ENCODE peak calls at places on chromosomes 16 and 17, in five cellular contexts. S, Q, A, K and C are unnamed samples.

GRCh38 chr17:40283662-40284061 is 4.0 kb upstream of the CDC6 start:
- DNase-seq in Q (no peak), A (peak), K (no peak), S (no peak), C (no peak)

GRCh38 chr16:10180042-10180770 is 2.0 kb downstream of the GRIN2A start:
- DNase-seq in S (no peak), K (no peak), A (no peak), Q (no peak), C (no peak)

GRCh38 chr17:21034350-21035235 is 8.2 kb downstream of the USP22 start:
- DNase-seq in K (no peak), S (no peak), A (peak), Q (no peak), C (peak)

GRCh38 chr16:4976611-4977145 is 18.5 kb downstream of the SEC14L5 start:
- DNase-seq in Q (no peak), S (peak), K (no peak), A (no peak), C (no peak)

GRCh38 chr16:79980650-79981521 is 380.3 kb upstream of the MAF start:
- DNase-seq in Q (no peak), A (no peak), S (no peak), K (no peak), C (no peak)

GRCh38 chr17:17300624-17301568 is 2.3 kb upstream of the NT5M start:
- DNase-seq in Q (no peak), K (peak), S (peak), A (peak), C (no peak)

GRCh38 chr16:80594756-80595155 is 54.0 kb downstream of the DYNLRB2 start:
- DNase-seq in Q (no peak), A (peak), K (no peak), S (no peak), C (no peak)

GRCh38 chr17:48542956-48543853 is 1.7 kb downstream of the HOXB2 start:
- DNase-seq in A (peak), S (peak), Q (no peak), K (peak), C (no peak)

GRCh38 chr17:76736349-76737081 is 616 bp downstream of the SRSF2 start:
- DNase-seq in A (peak), S (peak), Q (peak), K (peak), C (no peak)

GRCh38 chr16:27083861-27084261 is 17.1 kb downstream of the C16orf82 start:
- DNase-seq in S (no peak), A (no peak), Q (no peak), K (peak), C (no peak)

GRCh38 chr17:70968302-70968701 is 799.0 kb downstream of the KCNJ2 start:
- DNase-seq in S (no peak), Q (no peak), K (no peak), A (peak), C (no peak)

GRCh38 chr17:1724351-1724868 is at the start of gene WDR81:
- DNase-seq in S (peak), Q (peak), A (peak), K (peak), C (peak)

GRCh38 chr17:82238562-82239201 is 9.8 kb downstream of the SLC16A3 start:
- DNase-seq in S (peak), K (peak), Q (peak), A (peak), C (peak)

GRCh38 chr16:85935957-85936760 is 37.2 kb downstream of the IRF8 start:
- DNase-seq in K (no peak), Q (peak), A (no peak), S (no peak), C (peak)

GRCh38 chr17:72591500-72592241 is 470.9 kb downstream of the SOX9 start:
- DNase-seq in A (peak), K (no peak), Q (no peak), S (no peak), C (no peak)

GRCh38 chr16:75502916-75503605 is 7.8 kb upstream of the CHST6 start:
- DNase-seq in Q (no peak), S (peak), A (no peak), K (no peak), C (no peak)

GRCh38 chr16:75506107-75506506 is 10.9 kb upstream of the CHST6 start:
- DNase-seq in Q (no peak), A (no peak), S (no peak), K (no peak), C (no peak)

GRCh38 chr16:75501359-75501758 is 6.1 kb upstream of the CHST6 start:
- DNase-seq in K (no peak), S (no peak), A (no peak), Q (no peak), C (no peak)

DNA sequence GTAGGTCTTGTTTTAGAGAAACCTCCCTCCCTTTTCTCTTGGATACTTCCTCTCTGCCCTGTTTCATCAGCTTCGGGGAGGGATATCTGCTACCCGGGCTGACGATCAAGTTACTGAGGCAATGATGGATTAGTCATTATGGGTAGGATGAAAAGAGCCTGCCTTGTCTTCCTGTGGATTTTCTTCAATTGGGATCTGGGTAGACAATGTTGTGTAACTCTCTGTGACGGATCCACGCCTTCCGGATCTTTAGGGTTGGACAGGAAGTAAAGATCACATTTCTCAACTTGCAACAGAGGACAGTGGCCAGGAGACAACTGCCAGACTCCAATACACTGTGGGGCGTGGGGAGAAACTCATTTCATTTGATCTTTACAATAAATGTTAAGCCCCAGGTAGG is 11.3 kb upstream of the CHST6 start:
- DNase-seq in K (peak), S (no peak), Q (no peak), A (peak), C (no peak)
- H3K4me3 ChIP-seq in K (no peak), S (no peak), Q (no peak), A (no peak), C (no peak)

GRCh38 chr16:8776193-8776592 is 21.2 kb downstream of the TMEM186 start:
- DNase-seq in Q (no peak), K (no peak), A (no peak), S (no peak), C (no peak)

GRCh38 chr16:8782673-8783072 is 14.8 kb downstream of the TMEM186 start:
- DNase-seq in K (no peak), S (no peak), A (no peak), Q (no peak), C (no peak)

GRCh38 chr16:8777217-8777616 is 20.2 kb downstream of the TMEM186 start:
- DNase-seq in S (no peak), K (no peak), A (no peak), Q (no peak), C (no peak)

GRCh38 chr16:8785408-8785807 is 12.0 kb downstream of the TMEM186 start:
- DNase-seq in A (no peak), K (no peak), Q (no peak), S (no peak), C (no peak)

DNA sequence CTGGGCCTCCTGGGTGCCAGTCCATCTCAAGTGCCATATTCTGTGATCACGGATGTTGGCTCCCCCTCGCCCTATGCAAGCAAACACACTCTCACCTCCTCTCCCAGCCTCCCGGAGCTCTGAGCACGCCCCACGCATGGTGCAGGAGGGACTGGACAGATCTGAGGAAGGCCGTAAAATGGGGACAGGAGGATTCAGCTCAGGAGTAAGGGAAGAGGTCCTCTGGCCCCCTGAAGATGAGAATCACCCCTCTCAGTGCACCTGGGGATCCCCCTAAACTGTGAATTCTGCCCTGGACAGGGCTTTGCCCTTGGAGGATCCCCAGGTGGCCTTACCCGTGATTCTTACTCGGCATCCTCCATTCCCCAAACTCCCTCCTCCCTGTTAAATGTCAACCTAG is 15.6 kb downstream of the TMEM186 start:
- DNase-seq in S (no peak), A (no peak), Q (no peak), K (no peak), C (no peak)
- H3K4me3 ChIP-seq in S (no peak), A (no peak), Q (no peak), K (no peak), C (no peak)

GRCh38 chr17:410674-411401 is 58.2 kb upstream of the RPH3AL start:
- DNase-seq in S (peak), A (peak), K (no peak), Q (peak), C (peak)

GRCh38 chr17:409848-410673 is 57.5 kb upstream of the RPH3AL start:
- DNase-seq in K (peak), A (peak), S (peak), Q (peak), C (peak)

GRCh38 chr17:413016-413350 is 60.4 kb upstream of the RPH3AL start:
- DNase-seq in A (no peak), S (peak), Q (no peak), K (no peak), C (peak)

GRCh38 chr17:412211-413015 is 59.8 kb upstream of the RPH3AL start:
- DNase-seq in S (peak), Q (peak), K (peak), A (peak), C (peak)

DNA sequence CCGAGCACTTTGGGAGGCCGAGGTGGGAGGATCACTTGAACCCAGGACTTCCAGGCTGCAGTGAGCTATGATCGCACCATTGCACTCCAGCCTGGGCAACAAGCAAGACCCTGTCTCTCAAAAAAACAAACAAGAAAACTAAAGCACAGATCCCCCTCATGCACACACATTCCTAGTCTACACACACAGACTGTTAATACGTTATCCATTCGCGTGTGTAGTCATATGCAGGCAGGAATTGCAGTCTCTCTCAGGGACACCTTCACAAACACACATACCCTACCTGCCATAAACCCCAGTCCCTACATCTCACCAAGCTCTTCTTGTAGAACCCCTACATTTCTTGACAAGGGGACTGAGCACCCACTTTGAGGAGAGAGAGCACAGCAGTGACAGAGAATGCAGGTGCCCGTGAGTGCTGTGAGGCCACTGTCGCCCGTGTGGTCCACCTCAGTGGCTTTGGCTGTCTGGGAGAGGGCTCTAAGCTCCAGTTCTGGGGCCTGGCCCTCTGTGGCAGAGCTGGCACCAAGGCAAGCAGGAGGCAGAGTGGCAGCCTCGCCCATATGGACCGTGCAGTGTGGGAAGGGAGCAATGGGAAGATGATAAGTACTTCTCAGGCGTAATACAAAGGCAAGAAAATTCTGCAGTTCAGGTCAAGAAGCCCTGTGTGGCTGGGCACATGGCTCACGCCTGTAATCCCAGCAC is 59.0 kb upstream of the RPH3AL start:
- DNase-seq in S (peak), A (no peak), Q (no peak), K (no peak), C (no peak)
- H3K4me3 ChIP-seq in S (no peak), A (no peak), Q (no peak), K (no peak), C (peak)

DNA sequence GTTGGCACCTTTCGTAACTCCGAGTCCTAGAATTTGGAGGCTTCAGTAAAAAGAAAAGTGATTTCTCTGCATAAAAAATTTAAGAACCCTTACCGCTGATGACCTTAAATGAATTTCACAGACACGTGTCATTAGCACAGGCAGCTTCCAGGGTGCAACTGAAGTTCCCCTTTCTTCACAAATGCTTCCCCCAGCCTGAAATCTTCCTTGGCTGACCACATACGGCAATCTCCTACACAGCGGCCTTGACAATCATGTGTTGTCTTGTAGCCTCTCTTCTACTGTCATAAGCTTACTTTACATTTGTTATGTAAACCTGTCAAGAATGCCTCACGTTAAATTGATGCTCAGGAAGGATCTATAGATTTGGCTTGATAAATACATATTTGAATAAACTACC is 193.8 kb downstream of the RPTOR start:
- DNase-seq in K (no peak), Q (no peak), S (no peak), A (no peak), C (no peak)
- H3K4me3 ChIP-seq in K (no peak), Q (no peak), S (no peak), A (no peak), C (no peak)